ENCODE peak calls at places on chromosomes 12 and 14, in six cellular contexts. P is esophagus squamous epithelium, L is BE2C, F is fibroblast of the aortic adventitia, S is hepatocyte, R is BJ. T is an unnamed sample.

GRCh38 chr14:71472281-71472960 is 459.8 kb upstream of the RGS6 start:
- DNase-seq in P (no peak), L (no peak), F (peak), S (no peak), R (peak), T (no peak)

GRCh38 chr12:93954160-93955112 is 193.9 kb upstream of the PLXNC1 start:
- DNase-seq in P (no peak), L (no peak), F (peak), S (no peak), R (no peak), T (peak)

GRCh38 chr14:70045715-70046535 is 142.8 kb downstream of the SLC8A3 start:
- DNase-seq in P (no peak), L (peak), F (peak), S (peak), R (no peak), T (peak)

GRCh38 chr14:75877884-75878283 is 103.9 kb downstream of the TGFB3 start:
- DNase-seq in P (no peak), L (no peak), F (no peak), S (no peak), R (no peak), T (no peak)

GRCh38 chr12:26810330-26810729 is 22.7 kb downstream of the ITPR2 start:
- DNase-seq in P (no peak), L (no peak), F (peak), S (peak), R (no peak), T (peak)

GRCh38 chr12:104315326-104316224 is 12.0 kb downstream of the EID3 start:
- DNase-seq in P (no peak), L (no peak), F (no peak), S (no peak), R (no peak), T (no peak)

GRCh38 chr12:129659927-129660326 is 243.9 kb downstream of the TMEM132D start:
- DNase-seq in P (no peak), L (no peak), F (no peak), S (no peak), R (no peak), T (no peak)

GRCh38 chr14:70086685-70087379 is 101.9 kb downstream of the SLC8A3 start:
- DNase-seq in P (no peak), L (peak), F (peak), S (peak), R (no peak), T (peak)

GRCh38 chr12:80894179-80894578 is 43.6 kb downstream of the LIN7A start:
- DNase-seq in P (no peak), L (no peak), F (peak), S (no peak), R (no peak), T (no peak)

GRCh38 chr14:69690042-69690441 is 76.9 kb upstream of the SRSF5 start:
- DNase-seq in P (no peak), L (no peak), F (no peak), S (no peak), R (no peak), T (no peak)

GRCh38 chr14:60655114-60655897 is 6.0 kb upstream of the SIX1 start:
- DNase-seq in P (no peak), L (no peak), F (no peak), S (peak), R (no peak), T (no peak)

GRCh38 chr12:117805865-117806264 is 162.9 kb downstream of the KSR2 start:
- DNase-seq in P (no peak), L (no peak), F (no peak), S (no peak), R (peak), T (no peak)

GRCh38 chr12:2936301-2936700 is 22.9 kb upstream of the TEAD4 start:
- DNase-seq in P (no peak), L (no peak), F (no peak), S (no peak), R (no peak), T (no peak)

GRCh38 chr14:98408713-98409112 is 863.3 kb downstream of the BCL11B start:
- DNase-seq in P (no peak), L (no peak), F (no peak), S (no peak), R (no peak), T (no peak)

GRCh38 chr14:48398675-48399282 is 723.4 kb upstream of the MDGA2 start:
- DNase-seq in P (no peak), L (peak), F (peak), S (peak), R (no peak), T (peak)

GRCh38 chr12:2893007-2893406 is 2.3 kb downstream of the TULP3 start:
- DNase-seq in P (no peak), L (no peak), F (peak), S (peak), R (peak), T (peak)

GRCh38 chr12:116346222-116346621 is 68.7 kb upstream of the MED13L start:
- DNase-seq in P (no peak), L (peak), F (peak), S (no peak), R (no peak), T (no peak)

GRCh38 chr12:1595026-1595561 is 713 bp upstream of the FBXL14 start:
- DNase-seq in P (no peak), L (no peak), F (no peak), S (peak), R (no peak), T (peak)

GRCh38 chr12:69274861-69275260 is 35.5 kb downstream of the CPSF6 start:
- DNase-seq in P (no peak), L (no peak), F (peak), S (no peak), R (no peak), T (peak)

GRCh38 chr12:41684997-41685396 is 459.7 kb downstream of the GXYLT1 start:
- DNase-seq in P (no peak), L (no peak), F (no peak), S (no peak), R (no peak), T (no peak)

GRCh38 chr12:93047118-93047517 is 118.0 kb upstream of the EEA1 start:
- DNase-seq in P (no peak), L (no peak), F (no peak), S (no peak), R (no peak), T (no peak)

GRCh38 chr12:17108877-17109520 is 503.0 kb upstream of the LMO3 start:
- DNase-seq in P (no peak), L (no peak), F (peak), S (no peak), R (no peak), T (no peak)

GRCh38 chr14:91399868-91400640 is 17.6 kb downstream of the CCDC88C start:
- DNase-seq in P (no peak), L (no peak), F (no peak), S (no peak), R (no peak), T (no peak)

GRCh38 chr14:80291099-80291498 is 79.8 kb upstream of the DIO2 start:
- DNase-seq in P (no peak), L (no peak), F (peak), S (no peak), R (no peak), T (no peak)

GRCh38 chr14:64074961-64075619 is 219.1 kb downstream of the ESR2 start:
- DNase-seq in P (no peak), L (no peak), F (no peak), S (no peak), R (peak), T (peak)

DNA sequence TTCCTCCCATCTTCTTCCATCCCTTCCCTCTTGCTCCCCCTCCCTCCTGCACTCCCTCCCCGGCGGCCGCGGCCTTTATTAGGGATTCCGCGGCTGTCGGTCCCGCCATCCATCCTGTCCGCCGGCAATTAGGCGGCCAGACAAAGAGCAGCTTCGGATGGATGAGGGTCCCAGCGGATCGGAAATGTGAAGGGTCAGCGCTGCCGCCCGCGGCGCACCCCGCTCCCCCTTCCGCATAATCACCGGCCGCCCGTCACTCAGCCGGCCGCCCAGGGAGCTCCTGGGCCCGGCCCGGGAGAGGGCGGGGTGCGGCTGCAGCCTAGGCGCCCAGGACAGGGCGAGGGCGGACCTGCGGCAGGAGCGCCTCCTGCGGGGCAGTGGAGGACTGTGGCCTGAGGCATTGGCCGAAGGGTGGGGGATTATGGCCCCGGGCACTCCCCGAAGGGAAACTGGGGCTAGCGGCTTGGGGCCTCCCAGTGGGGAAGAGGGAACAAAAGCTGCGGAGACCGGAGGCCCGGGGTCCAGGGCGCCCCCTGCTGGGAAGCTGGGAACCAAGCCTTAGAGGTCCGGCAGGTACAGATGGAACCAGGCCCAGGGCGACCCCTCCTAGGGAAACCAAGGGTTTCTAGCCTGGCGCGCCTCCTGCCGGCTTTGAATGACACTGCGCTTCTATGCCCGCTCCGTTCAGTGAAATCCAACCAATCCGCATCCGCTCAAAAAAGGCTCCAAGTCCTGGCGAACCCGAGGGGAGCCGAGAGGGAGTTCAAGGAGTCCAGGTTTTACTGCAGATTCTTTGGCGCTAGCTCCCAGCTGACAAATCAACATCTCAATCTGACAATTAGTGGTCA is 4.4 kb upstream of the DNAJC22 start:
- DNase-seq in P (no peak), L (peak), F (peak), S (peak), R (no peak), T (peak)
- H3K4me3 ChIP-seq in P (peak), L (peak), F (peak), S (peak), R (peak), T (peak)

GRCh38 chr14:50856660-50857059 is 15.2 kb upstream of the ABHD12B start:
- DNase-seq in P (no peak), L (no peak), F (no peak), S (no peak), R (no peak), T (no peak)

GRCh38 chr14:50854521-50854920 is 17.3 kb upstream of the ABHD12B start:
- DNase-seq in P (no peak), L (no peak), F (no peak), S (no peak), R (no peak), T (no peak)

GRCh38 chr14:50859296-50859624 is 12.6 kb upstream of the ABHD12B start:
- DNase-seq in P (no peak), L (no peak), F (no peak), S (no peak), R (no peak), T (no peak)

GRCh38 chr14:50853891-50854290 is 18.0 kb upstream of the ABHD12B start:
- DNase-seq in P (no peak), L (no peak), F (no peak), S (no peak), R (no peak), T (no peak)

GRCh38 chr14:50855558-50855957 is 16.3 kb upstream of the ABHD12B start:
- DNase-seq in P (no peak), L (no peak), F (peak), S (no peak), R (no peak), T (no peak)
- TF ChIP-seq CTCF in P (no peak), L (no peak), F (no peak), S (peak), R (peak), T (peak)

GRCh38 chr12:109707470-109707821 is 6.2 kb upstream of the FAM222A start:
- DNase-seq in P (no peak), L (no peak), F (no peak), S (no peak), R (no peak), T (no peak)
- H3K4me3 ChIP-seq in P (no peak), L (no peak), F (no peak), S (no peak), R (no peak), T (no peak)

GRCh38 chr12:120798696-120799095 is 73.1 kb downstream of the ACADS start:
- DNase-seq in P (no peak), L (peak), F (no peak), S (no peak), R (no peak), T (no peak)

GRCh38 chr12:120801146-120801545 is 75.5 kb downstream of the ACADS start:
- DNase-seq in P (no peak), L (no peak), F (no peak), S (peak), R (no peak), T (no peak)

GRCh38 chr12:120800665-120801064 is 75.0 kb downstream of the ACADS start:
- DNase-seq in P (no peak), L (no peak), F (no peak), S (no peak), R (no peak), T (no peak)

GRCh38 chr12:120797677-120798642 is 72.3 kb downstream of the ACADS start:
- DNase-seq in P (no peak), L (no peak), F (no peak), S (no peak), R (no peak), T (no peak)

DNA sequence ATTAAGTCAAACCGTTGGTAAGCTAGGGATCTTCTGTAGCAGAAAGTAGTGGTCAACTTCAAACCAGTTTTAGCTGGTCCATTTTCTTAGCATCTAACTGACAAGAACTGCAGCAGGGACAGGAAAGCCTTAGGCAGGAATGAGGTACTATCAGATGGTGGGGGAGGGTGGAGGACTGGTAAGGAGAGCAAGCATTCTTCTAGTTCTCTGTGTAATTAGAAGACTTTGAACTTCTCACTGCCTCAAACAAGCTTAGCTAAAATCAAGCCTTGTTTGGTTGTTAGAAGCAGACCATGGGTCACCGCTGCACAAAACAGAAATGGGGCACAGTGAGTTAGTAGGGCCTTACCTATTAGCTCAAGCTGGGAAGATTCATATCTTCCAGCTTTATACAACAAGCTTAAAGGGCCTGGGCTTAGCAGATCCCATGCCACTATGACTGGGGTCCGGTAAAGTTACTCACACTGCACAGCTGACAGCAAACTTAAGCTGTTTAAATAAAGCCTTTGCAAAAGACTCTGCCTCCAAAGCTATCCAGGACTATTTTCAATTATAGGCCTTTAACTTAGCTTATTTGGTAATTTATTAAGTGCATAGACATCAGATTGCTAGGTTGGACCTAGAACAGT is 73.9 kb downstream of the ACADS start:
- DNase-seq in P (no peak), L (no peak), F (no peak), S (peak), R (no peak), T (no peak)
- TF ChIP-seq CTCF in P (no peak), L (no peak), F (no peak), S (no peak), R (no peak), T (no peak)

GRCh38 chr12:48820406-48820805 is 2.1 kb downstream of the CACNB3 start:
- DNase-seq in P (no peak), L (no peak), F (no peak), S (no peak), R (no peak), T (no peak)
- H3K4me3 ChIP-seq in P (no peak), L (no peak), F (no peak), S (no peak), R (no peak), T (no peak)

GRCh38 chr12:49364989-49365388 is 2.3 kb upstream of the SPATS2 start:
- DNase-seq in P (no peak), L (no peak), F (peak), S (no peak), R (no peak), T (peak)

GRCh38 chr12:49367381-49368239 is at the start of gene SPATS2:
- DNase-seq in P (peak), L (peak), F (peak), S (no peak), R (no peak), T (no peak)

GRCh38 chr12:49368240-49368600 is 958 bp downstream of the SPATS2 start:
- DNase-seq in P (no peak), L (no peak), F (no peak), S (no peak), R (no peak), T (no peak)

GRCh38 chr12:49365542-49365941 is 1.7 kb upstream of the SPATS2 start:
- DNase-seq in P (no peak), L (no peak), F (peak), S (no peak), R (no peak), T (peak)

GRCh38 chr12:49366652-49367380 is 446 bp upstream of the SPATS2 start:
- DNase-seq in P (no peak), L (peak), F (peak), S (peak), R (peak), T (peak)
- TF ChIP-seq CTCF in P (peak), L (peak), F (peak), S (peak), R (peak), T (peak)

DNA sequence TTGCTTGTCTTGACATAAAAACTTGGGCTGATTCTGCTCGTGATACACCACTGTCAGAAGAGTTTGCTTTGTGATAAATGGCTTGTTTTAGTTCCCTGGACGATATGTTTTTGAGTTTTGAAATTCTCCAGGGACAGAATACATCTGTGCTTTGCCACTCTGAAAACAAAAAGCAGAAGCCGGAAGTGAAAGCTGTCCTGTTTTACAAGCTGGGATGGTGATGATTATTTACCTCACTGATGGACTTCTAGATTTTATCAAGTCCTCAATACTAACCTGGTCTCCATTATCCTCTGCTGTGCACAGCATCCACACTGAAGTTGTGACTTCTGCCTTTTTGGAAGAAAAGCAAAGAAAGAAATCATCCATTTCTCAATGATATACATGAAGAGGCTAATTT is 251.6 kb downstream of the TRHDE start:
- DNase-seq in P (no peak), L (no peak), F (no peak), S (no peak), R (no peak), T (no peak)
- H3K4me3 ChIP-seq in P (no peak), L (no peak), F (no peak), S (no peak), R (no peak), T (no peak)

GRCh38 chr14:58574623-58575022 is 63.1 kb upstream of the DACT1 start:
- DNase-seq in P (no peak), L (no peak), F (no peak), S (no peak), R (no peak), T (no peak)
- TF ChIP-seq CTCF in P (no peak), L (peak), F (no peak), S (no peak), R (no peak), T (peak)

T was measured in foreskin fibroblast.